ENCODE peak calls at places on chromosomes 5 and 9, in eight cellular contexts. I is fibroblast of gingiva; K is naive thymus-derived CD8-positive, alpha-beta T cell; E is neuronal stem cell; Q is KBM-7; R is lower leg skin; S is cardiac fibroblast; G is HFFc6. U is an unnamed sample.
A peak's percentile ranks its signal among the peaks of the same experiment; 100 is the strongest.

GRCh38 chr9:107345327-107345726 is 62.2 kb downstream of the RAD23B start:
- DNase-seq in Q (no peak), E (no peak), I (peak; percentile 62), R (no peak), G (no peak), S (peak; percentile 41), K (no peak), U (no peak)

GRCh38 chr5:135697959-135698345 is 119.2 kb upstream of the CXCL14 start:
- DNase-seq in K (no peak), S (no peak), E (no peak), I (no peak), Q (no peak), R (no peak), G (no peak), U (no peak)

GRCh38 chr9:19995619-19996018 is 206.8 kb upstream of the SLC24A2 start:
- DNase-seq in E (no peak), I (no peak), G (no peak), S (no peak), K (no peak), Q (no peak), R (no peak), U (no peak)

GRCh38 chr9:99650187-99650874 is 171.4 kb upstream of the NR4A3 start:
- DNase-seq in S (no peak), Q (no peak), R (no peak), I (no peak), K (no peak), E (no peak), G (no peak), U (no peak)

GRCh38 chr5:111655169-111655924 is 101.6 kb downstream of the NREP start:
- DNase-seq in G (no peak), Q (no peak), K (no peak), E (no peak), S (peak; percentile 88), R (no peak), I (peak; percentile 59), U (no peak)

GRCh38 chr5:175386526-175386925 is 57.5 kb downstream of the DRD1 start:
- DNase-seq in I (no peak), G (no peak), K (no peak), Q (no peak), R (no peak), S (no peak), E (no peak), U (no peak)

GRCh38 chr5:96624631-96625030 is 37.5 kb upstream of the CAST start:
- DNase-seq in E (no peak), R (no peak), Q (no peak), S (no peak), I (no peak), K (no peak), G (no peak), U (no peak)

GRCh38 chr5:60455589-60455988 is 244.4 kb downstream of the DEPDC1B start:
- DNase-seq in S (no peak), I (no peak), G (no peak), R (no peak), Q (no peak), K (no peak), E (no peak), U (no peak)

GRCh38 chr9:90905079-90905478 is 103.5 kb downstream of the SYK start:
- DNase-seq in K (no peak), G (no peak), E (no peak), S (no peak), Q (no peak), I (no peak), R (peak; percentile 86), U (peak; percentile 55)

GRCh38 chr5:142095035-142095434 is 13.5 kb upstream of the NDFIP1 start:
- DNase-seq in S (no peak), G (no peak), R (no peak), I (no peak), E (no peak), Q (no peak), K (no peak), U (no peak)

GRCh38 chr5:132777209-132778069 is at the start of gene SEPTIN8:
- DNase-seq in Q (peak; percentile 31), K (no peak), R (peak; percentile 93), I (peak; percentile 55), E (peak; percentile 63), S (peak; percentile 49), G (no peak), U (peak; percentile 31)

GRCh38 chr5:60312098-60312497 is 387.9 kb downstream of the DEPDC1B start:
- DNase-seq in E (no peak), G (no peak), K (no peak), Q (no peak), R (no peak), I (no peak), S (no peak), U (no peak)

GRCh38 chr9:37667706-37668672 is 17.2 kb downstream of the FRMPD1 start:
- DNase-seq in R (no peak), G (no peak), E (no peak), Q (no peak), I (no peak), S (no peak), K (no peak), U (no peak)

GRCh38 chr5:175658299-175659145 is 651 bp downstream of the HRH2 start:
- DNase-seq in G (no peak), E (peak; percentile 11), R (no peak), K (no peak), Q (peak; percentile 37), I (no peak), S (no peak), U (no peak)